ENCODE peak calls at places on chromosome 16, in nine cellular contexts. Y is cardiac muscle cell, D is astrocyte of the spinal cord, M is endothelial cell, R is HFF-Myc, Z is left lung, O is BE2C, I is lower lobe of right lung, E is cardiac fibroblast. U is an unnamed sample.
A peak's percentile ranks its signal among the peaks of the same experiment; 100 is the strongest.

GRCh38 chr16:89957214-89957785 is 8.7 kb downstream of the DEF8 start:
- DNase-seq in Y (no peak), Z (peak; percentile 76), M (no peak), R (no peak), D (no peak), O (no peak), E (no peak), I (no peak), U (no peak)

GRCh38 chr16:49528035-49528434 is 154.4 kb downstream of the C16orf78 start:
- DNase-seq in D (peak; percentile 48), O (peak; percentile 84), M (no peak), E (peak; percentile 33), Y (peak; percentile 18), I (no peak), R (no peak), Z (no peak), U (no peak)

GRCh38 chr16:26530584-26531289 is 536.0 kb upstream of the C16orf82 start:
- DNase-seq in D (no peak), O (no peak), Z (no peak), E (no peak), Y (no peak), M (no peak), R (no peak), I (no peak), U (no peak)

GRCh38 chr16:84340305-84341040 is 27.9 kb upstream of the ATP2C2 start:
- DNase-seq in D (no peak), Z (no peak), E (peak; percentile 2), O (no peak), R (no peak), Y (no peak), M (no peak), I (peak; percentile 80), U (no peak)

GRCh38 chr16:69141014-69141413 is 8.6 kb downstream of the UTP4 start:
- DNase-seq in I (no peak), M (no peak), R (no peak), D (no peak), E (no peak), O (no peak), Z (no peak), Y (no peak), U (no peak)

GRCh38 chr16:23148513-23149266 is 562 bp downstream of the USP31 start:
- DNase-seq in I (peak; percentile 85), M (peak; percentile 39), R (no peak), O (peak; percentile 75), Z (peak; percentile 89), D (peak; percentile 29), Y (peak; percentile 54), E (peak; percentile 51), U (peak; percentile 49)

GRCh38 chr16:85029413-85029794 is 1.8 kb downstream of the KIAA0513 start:
- DNase-seq in M (no peak), E (peak; percentile 73), Y (no peak), I (no peak), O (peak; percentile 65), Z (no peak), D (peak; percentile 34), R (no peak), U (no peak)

GRCh38 chr16:58651965-58652348 is 22.3 kb upstream of the CNOT1 start:
- DNase-seq in E (peak; percentile 84), Z (no peak), M (no peak), O (no peak), Y (no peak), D (peak; percentile 59), I (no peak), R (no peak), U (no peak)

GRCh38 chr16:83968891-83969672 is 1.0 kb downstream of the NECAB2 start:
- DNase-seq in Y (no peak), I (peak; percentile 32), M (no peak), E (no peak), Z (peak; percentile 73), O (no peak), R (no peak), D (no peak), U (peak; percentile 45)

GRCh38 chr16:82653550-82654511 is 27.1 kb downstream of the CDH13 start:
- DNase-seq in D (peak; percentile 91), I (no peak), Y (peak; percentile 15), M (no peak), Z (no peak), O (no peak), E (peak; percentile 93), R (peak; percentile 97), U (no peak)

GRCh38 chr16:593406-593805 is 3.5 kb downstream of the RAB40C start:
- DNase-seq in Z (no peak), M (no peak), R (no peak), E (no peak), I (peak; percentile 71), D (no peak), O (no peak), Y (no peak), U (no peak)

GRCh38 chr16:10828851-10829331 is 10.3 kb upstream of the TVP23A start:
- DNase-seq in D (peak; percentile 89), O (peak; percentile 42), Y (no peak), I (peak; percentile 97), E (peak; percentile 66), M (no peak), Z (peak; percentile 94), R (peak; percentile 30), U (peak; percentile 70)

GRCh38 chr16:48353565-48354163 is 31.5 kb downstream of the SIAH1 start:
- DNase-seq in Z (no peak), Y (peak; percentile 71), R (peak; percentile 58), O (peak; percentile 70), I (peak; percentile 64), E (peak; percentile 81), M (peak; percentile 65), D (peak; percentile 72), U (peak; percentile 73)

GRCh38 chr16:30784215-30784614 is 2.8 kb downstream of the ZNF629 start:
- DNase-seq in Y (no peak), D (no peak), M (no peak), Z (no peak), R (no peak), E (no peak), O (no peak), I (no peak), U (no peak)

GRCh38 chr16:61948414-61948813 is 87.8 kb downstream of the CDH8 start:
- DNase-seq in E (no peak), I (no peak), R (no peak), Y (no peak), Z (no peak), O (no peak), M (no peak), D (no peak), U (no peak)

GRCh38 chr16:61946019-61946418 is 90.2 kb downstream of the CDH8 start:
- DNase-seq in Y (no peak), I (no peak), E (no peak), M (no peak), O (no peak), D (no peak), Z (no peak), R (no peak), U (no peak)
- TF ChIP-seq CTCF in Y (no peak), I (no peak), E (no peak), M (peak; percentile 9), O (no peak), D (no peak), Z (no peak), R (no peak), U (no peak)

GRCh38 chr16:87582966-87583325 is 19.4 kb upstream of the JPH3 start:
- DNase-seq in D (no peak), Y (no peak), Z (no peak), E (no peak), I (no peak), M (no peak), O (no peak), R (no peak), U (no peak)

GRCh38 chr16:87581867-87582220 is 20.5 kb upstream of the JPH3 start:
- DNase-seq in E (peak; percentile 98), R (peak; percentile 85), O (peak; percentile 63), M (no peak), Y (no peak), D (peak; percentile 96), I (no peak), Z (peak; percentile 33), U (no peak)

GRCh38 chr16:87582221-87582965 is 19.9 kb upstream of the JPH3 start:
- DNase-seq in O (no peak), Y (no peak), I (no peak), R (no peak), D (peak; percentile 80), Z (peak; percentile 75), E (peak; percentile 85), M (no peak), U (no peak)

GRCh38 chr16:87579691-87580090 is 22.6 kb upstream of the JPH3 start:
- DNase-seq in E (no peak), Z (peak; percentile 4), I (no peak), O (no peak), R (no peak), D (no peak), Y (no peak), M (no peak), U (no peak)

GRCh38 chr16:87580855-87581261 is 21.4 kb upstream of the JPH3 start:
- DNase-seq in I (no peak), O (peak; percentile 48), M (no peak), E (peak; percentile 63), D (peak; percentile 57), Y (no peak), R (peak; percentile 49), Z (peak; percentile 17), U (no peak)
- TF ChIP-seq CTCF in I (no peak), O (no peak), M (no peak), E (no peak), D (no peak), Y (peak; percentile 14), R (no peak), Z (no peak), U (no peak)

GRCh38 chr16:88295526-88296436 is 87.0 kb upstream of the ZNF469 start:
- DNase-seq in R (no peak), O (peak; percentile 55), I (no peak), M (no peak), Z (peak; percentile 67), E (no peak), D (no peak), Y (no peak), U (peak; percentile 36)
- TF ChIP-seq CTCF in R (no peak), O (no peak), I (no peak), M (no peak), Z (no peak), E (no peak), D (no peak), Y (no peak), U (no peak)

GRCh38 chr16:5062051-5062450 is 3.7 kb downstream of the C16orf89 start:
- DNase-seq in D (no peak), I (no peak), Z (no peak), O (no peak), Y (no peak), M (no peak), R (no peak), E (no peak), U (peak; percentile 16)

GRCh38 chr16:5065813-5066212 is at the start of gene C16orf89:
- DNase-seq in R (no peak), Z (peak; percentile 86), I (peak; percentile 81), O (no peak), M (no peak), D (no peak), E (no peak), Y (no peak), U (peak; percentile 40)

GRCh38 chr16:5065368-5065767 is 388 bp downstream of the C16orf89 start:
- DNase-seq in M (no peak), E (no peak), Y (no peak), I (no peak), D (no peak), R (no peak), O (no peak), Z (no peak), U (peak; percentile 26)

GRCh38 chr16:5064915-5065314 is 841 bp downstream of the C16orf89 start:
- DNase-seq in I (peak; percentile 82), R (no peak), Y (no peak), E (no peak), O (no peak), M (no peak), D (no peak), Z (no peak), U (peak; percentile 27)

GRCh38 chr16:5062790-5063765 is 2.7 kb downstream of the C16orf89 start:
- DNase-seq in O (no peak), D (no peak), I (no peak), R (no peak), E (no peak), Z (no peak), Y (no peak), M (no peak), U (peak; percentile 22)
- TF ChIP-seq CTCF in O (peak; percentile 26), D (no peak), I (no peak), R (no peak), E (no peak), Z (no peak), Y (no peak), M (no peak), U (no peak)